ENCODE peak calls at places on chromosomes 12 and 14, in ten cellular contexts. One of them, this sample, is unnamed.

GRCh38 chr12:94266390-94266789 is 118.0 kb downstream of the PLXNC1 start:
- DNase-seq in GM04504: no peak
- DNase-seq in OCI-LY7: no peak
- DNase-seq in GM12865: no peak
- DNase-seq in NCI-H1105 treated with DMSO at 0.1 percent for 48 hours: no peak
- DNase-seq in tibial artery: no peak
- DNase-seq in stimulated activated CD8-positive, alpha-beta memory T cell treated with anti-CD3 and anti-CD28 coated beads, Interleukin-15, amount 100 ng/mL, for 4 hours: no peak
- DNase-seq in NCI-H1694 treated with DMSO at 0.1 percent for 48 hours: no peak
- DNase-seq in HTR-8/SVneo: no peak
- DNase-seq in stimulated activated CD4-positive, alpha-beta T cell treated with anti-CD3 and anti-CD28 coated beads, Interleukin-4, amount 100 ng/mL, for 4 hours: no peak
- DNase-seq in this sample: no peak

GRCh38 chr14:98270201-98270600 is 1001.8 kb downstream of the BCL11B start:
- DNase-seq in GM04504: no peak
- DNase-seq in stimulated activated CD8-positive, alpha-beta memory T cell treated with anti-CD3 and anti-CD28 coated beads, Interleukin-15, amount 100 ng/mL, for 4 hours: no peak
- DNase-seq in NCI-H1694 treated with DMSO at 0.1 percent for 48 hours: no peak
- DNase-seq in tibial artery: no peak
- DNase-seq in GM12865: no peak
- DNase-seq in OCI-LY7: no peak
- DNase-seq in NCI-H1105 treated with DMSO at 0.1 percent for 48 hours: no peak
- DNase-seq in HTR-8/SVneo: no peak
- DNase-seq in stimulated activated CD4-positive, alpha-beta T cell treated with anti-CD3 and anti-CD28 coated beads, Interleukin-4, amount 100 ng/mL, for 4 hours: no peak
- DNase-seq in this sample: no peak

GRCh38 chr14:70713096-70713875 is 71.6 kb downstream of the TTC9 start:
- DNase-seq in stimulated activated CD4-positive, alpha-beta T cell treated with anti-CD3 and anti-CD28 coated beads, Interleukin-4, amount 100 ng/mL, for 4 hours: no peak
- DNase-seq in GM04504: no peak
- DNase-seq in GM12865: no peak
- DNase-seq in stimulated activated CD8-positive, alpha-beta memory T cell treated with anti-CD3 and anti-CD28 coated beads, Interleukin-15, amount 100 ng/mL, for 4 hours: no peak
- DNase-seq in NCI-H1694 treated with DMSO at 0.1 percent for 48 hours: no peak
- DNase-seq in HTR-8/SVneo: no peak
- DNase-seq in OCI-LY7: no peak
- DNase-seq in NCI-H1105 treated with DMSO at 0.1 percent for 48 hours: no peak
- DNase-seq in tibial artery: no peak
- DNase-seq in this sample: no peak

GRCh38 chr12:120110550-120111501 is 5.7 kb downstream of the RAB35 start:
- DNase-seq in tibial artery: peak
- DNase-seq in HTR-8/SVneo: no peak
- DNase-seq in OCI-LY7: peak
- DNase-seq in NCI-H1105 treated with DMSO at 0.1 percent for 48 hours: no peak
- DNase-seq in GM12865: peak
- DNase-seq in stimulated activated CD8-positive, alpha-beta memory T cell treated with anti-CD3 and anti-CD28 coated beads, Interleukin-15, amount 100 ng/mL, for 4 hours: no peak
- DNase-seq in stimulated activated CD4-positive, alpha-beta T cell treated with anti-CD3 and anti-CD28 coated beads, Interleukin-4, amount 100 ng/mL, for 4 hours: peak
- DNase-seq in NCI-H1694 treated with DMSO at 0.1 percent for 48 hours: no peak
- DNase-seq in GM04504: no peak
- DNase-seq in this sample: no peak

GRCh38 chr14:21940887-21941855 is 267.6 kb upstream of the OR4E1 start:
- DNase-seq in NCI-H1694 treated with DMSO at 0.1 percent for 48 hours: no peak
- DNase-seq in stimulated activated CD8-positive, alpha-beta memory T cell treated with anti-CD3 and anti-CD28 coated beads, Interleukin-15, amount 100 ng/mL, for 4 hours: no peak
- DNase-seq in GM12865: peak
- DNase-seq in GM04504: no peak
- DNase-seq in tibial artery: no peak
- DNase-seq in stimulated activated CD4-positive, alpha-beta T cell treated with anti-CD3 and anti-CD28 coated beads, Interleukin-4, amount 100 ng/mL, for 4 hours: no peak
- DNase-seq in NCI-H1105 treated with DMSO at 0.1 percent for 48 hours: no peak
- DNase-seq in OCI-LY7: peak
- DNase-seq in HTR-8/SVneo: no peak
- DNase-seq in this sample: peak

GRCh38 chr14:81323621-81324400 is 76.3 kb downstream of the STON2 start:
- DNase-seq in NCI-H1694 treated with DMSO at 0.1 percent for 48 hours: no peak
- DNase-seq in stimulated activated CD4-positive, alpha-beta T cell treated with anti-CD3 and anti-CD28 coated beads, Interleukin-4, amount 100 ng/mL, for 4 hours: no peak
- DNase-seq in GM04504: no peak
- DNase-seq in NCI-H1105 treated with DMSO at 0.1 percent for 48 hours: peak
- DNase-seq in stimulated activated CD8-positive, alpha-beta memory T cell treated with anti-CD3 and anti-CD28 coated beads, Interleukin-15, amount 100 ng/mL, for 4 hours: no peak
- DNase-seq in OCI-LY7: no peak
- DNase-seq in GM12865: no peak
- DNase-seq in tibial artery: no peak
- DNase-seq in HTR-8/SVneo: peak
- DNase-seq in this sample: no peak

GRCh38 chr12:124792961-124793441 is 70.7 kb downstream of the SCARB1 start:
- DNase-seq in OCI-LY7: no peak
- DNase-seq in stimulated activated CD8-positive, alpha-beta memory T cell treated with anti-CD3 and anti-CD28 coated beads, Interleukin-15, amount 100 ng/mL, for 4 hours: no peak
- DNase-seq in NCI-H1694 treated with DMSO at 0.1 percent for 48 hours: no peak
- DNase-seq in tibial artery: no peak
- DNase-seq in GM12865: no peak
- DNase-seq in NCI-H1105 treated with DMSO at 0.1 percent for 48 hours: no peak
- DNase-seq in HTR-8/SVneo: no peak
- DNase-seq in stimulated activated CD4-positive, alpha-beta T cell treated with anti-CD3 and anti-CD28 coated beads, Interleukin-4, amount 100 ng/mL, for 4 hours: no peak
- DNase-seq in GM04504: no peak
- DNase-seq in this sample: no peak

GRCh38 chr12:101207086-101207780 is 2.8 kb downstream of the SLC5A8 start:
- DNase-seq in tibial artery: no peak
- DNase-seq in OCI-LY7: no peak
- DNase-seq in GM12865: no peak
- DNase-seq in NCI-H1105 treated with DMSO at 0.1 percent for 48 hours: no peak
- DNase-seq in NCI-H1694 treated with DMSO at 0.1 percent for 48 hours: no peak
- DNase-seq in HTR-8/SVneo: no peak
- DNase-seq in stimulated activated CD8-positive, alpha-beta memory T cell treated with anti-CD3 and anti-CD28 coated beads, Interleukin-15, amount 100 ng/mL, for 4 hours: no peak
- DNase-seq in GM04504: no peak
- DNase-seq in stimulated activated CD4-positive, alpha-beta T cell treated with anti-CD3 and anti-CD28 coated beads, Interleukin-4, amount 100 ng/mL, for 4 hours: no peak
- DNase-seq in this sample: no peak

GRCh38 chr14:94021416-94022157 is 4.6 kb upstream of the OTUB2 start:
- DNase-seq in NCI-H1694 treated with DMSO at 0.1 percent for 48 hours: no peak
- DNase-seq in NCI-H1105 treated with DMSO at 0.1 percent for 48 hours: no peak
- DNase-seq in HTR-8/SVneo: no peak
- DNase-seq in tibial artery: no peak
- DNase-seq in OCI-LY7: no peak
- DNase-seq in stimulated activated CD8-positive, alpha-beta memory T cell treated with anti-CD3 and anti-CD28 coated beads, Interleukin-15, amount 100 ng/mL, for 4 hours: no peak
- DNase-seq in GM04504: no peak
- DNase-seq in GM12865: peak
- DNase-seq in stimulated activated CD4-positive, alpha-beta T cell treated with anti-CD3 and anti-CD28 coated beads, Interleukin-4, amount 100 ng/mL, for 4 hours: no peak
- DNase-seq in this sample: no peak

GRCh38 chr12:56593909-56594621 is 36.1 kb downstream of the BAZ2A start:
- DNase-seq in NCI-H1694 treated with DMSO at 0.1 percent for 48 hours: peak
- DNase-seq in HTR-8/SVneo: peak
- DNase-seq in OCI-LY7: peak
- DNase-seq in NCI-H1105 treated with DMSO at 0.1 percent for 48 hours: peak
- DNase-seq in stimulated activated CD8-positive, alpha-beta memory T cell treated with anti-CD3 and anti-CD28 coated beads, Interleukin-15, amount 100 ng/mL, for 4 hours: peak
- DNase-seq in GM12865: peak
- DNase-seq in tibial artery: peak
- DNase-seq in GM04504: peak
- DNase-seq in stimulated activated CD4-positive, alpha-beta T cell treated with anti-CD3 and anti-CD28 coated beads, Interleukin-4, amount 100 ng/mL, for 4 hours: peak
- DNase-seq in this sample: peak

GRCh38 chr12:3315201-3315661 is 175.8 kb upstream of the PRMT8 start:
- DNase-seq in GM04504: no peak
- DNase-seq in stimulated activated CD8-positive, alpha-beta memory T cell treated with anti-CD3 and anti-CD28 coated beads, Interleukin-15, amount 100 ng/mL, for 4 hours: no peak
- DNase-seq in tibial artery: no peak
- DNase-seq in HTR-8/SVneo: no peak
- DNase-seq in stimulated activated CD4-positive, alpha-beta T cell treated with anti-CD3 and anti-CD28 coated beads, Interleukin-4, amount 100 ng/mL, for 4 hours: no peak
- DNase-seq in NCI-H1694 treated with DMSO at 0.1 percent for 48 hours: no peak
- DNase-seq in NCI-H1105 treated with DMSO at 0.1 percent for 48 hours: peak
- DNase-seq in OCI-LY7: no peak
- DNase-seq in GM12865: no peak
- DNase-seq in this sample: no peak

GRCh38 chr14:69953266-69953905 is 74.2 kb downstream of the SMOC1 start:
- DNase-seq in GM12865: no peak
- DNase-seq in NCI-H1105 treated with DMSO at 0.1 percent for 48 hours: no peak
- DNase-seq in tibial artery: no peak
- DNase-seq in stimulated activated CD4-positive, alpha-beta T cell treated with anti-CD3 and anti-CD28 coated beads, Interleukin-4, amount 100 ng/mL, for 4 hours: no peak
- DNase-seq in HTR-8/SVneo: no peak
- DNase-seq in NCI-H1694 treated with DMSO at 0.1 percent for 48 hours: no peak
- DNase-seq in OCI-LY7: no peak
- DNase-seq in stimulated activated CD8-positive, alpha-beta memory T cell treated with anti-CD3 and anti-CD28 coated beads, Interleukin-15, amount 100 ng/mL, for 4 hours: no peak
- DNase-seq in GM04504: no peak
- DNase-seq in this sample: no peak

GRCh38 chr12:56115329-56115728 is 1.1 kb upstream of the RPL41 start:
- DNase-seq in stimulated activated CD4-positive, alpha-beta T cell treated with anti-CD3 and anti-CD28 coated beads, Interleukin-4, amount 100 ng/mL, for 4 hours: no peak
- DNase-seq in NCI-H1694 treated with DMSO at 0.1 percent for 48 hours: no peak
- DNase-seq in tibial artery: no peak
- DNase-seq in NCI-H1105 treated with DMSO at 0.1 percent for 48 hours: no peak
- DNase-seq in GM04504: no peak
- DNase-seq in OCI-LY7: no peak
- DNase-seq in HTR-8/SVneo: no peak
- DNase-seq in GM12865: no peak
- DNase-seq in stimulated activated CD8-positive, alpha-beta memory T cell treated with anti-CD3 and anti-CD28 coated beads, Interleukin-15, amount 100 ng/mL, for 4 hours: no peak
- DNase-seq in this sample: no peak

GRCh38 chr12:81245458-81245857 is 167.6 kb downstream of the ACSS3 start:
- DNase-seq in stimulated activated CD8-positive, alpha-beta memory T cell treated with anti-CD3 and anti-CD28 coated beads, Interleukin-15, amount 100 ng/mL, for 4 hours: no peak
- DNase-seq in GM12865: no peak
- DNase-seq in tibial artery: no peak
- DNase-seq in NCI-H1694 treated with DMSO at 0.1 percent for 48 hours: no peak
- DNase-seq in OCI-LY7: no peak
- DNase-seq in NCI-H1105 treated with DMSO at 0.1 percent for 48 hours: no peak
- DNase-seq in GM04504: no peak
- DNase-seq in stimulated activated CD4-positive, alpha-beta T cell treated with anti-CD3 and anti-CD28 coated beads, Interleukin-4, amount 100 ng/mL, for 4 hours: no peak
- DNase-seq in HTR-8/SVneo: no peak
- DNase-seq in this sample: no peak

GRCh38 chr14:81341405-81342180 is 58.5 kb downstream of the STON2 start:
- DNase-seq in NCI-H1105 treated with DMSO at 0.1 percent for 48 hours: peak
- DNase-seq in tibial artery: no peak
- DNase-seq in GM04504: no peak
- DNase-seq in stimulated activated CD4-positive, alpha-beta T cell treated with anti-CD3 and anti-CD28 coated beads, Interleukin-4, amount 100 ng/mL, for 4 hours: no peak
- DNase-seq in stimulated activated CD8-positive, alpha-beta memory T cell treated with anti-CD3 and anti-CD28 coated beads, Interleukin-15, amount 100 ng/mL, for 4 hours: no peak
- DNase-seq in HTR-8/SVneo: no peak
- DNase-seq in NCI-H1694 treated with DMSO at 0.1 percent for 48 hours: no peak
- DNase-seq in GM12865: no peak
- DNase-seq in OCI-LY7: no peak
- DNase-seq in this sample: no peak

GRCh38 chr14:90419200-90419599 is 22.4 kb downstream of the CALM1 start:
- DNase-seq in NCI-H1105 treated with DMSO at 0.1 percent for 48 hours: peak
- DNase-seq in NCI-H1694 treated with DMSO at 0.1 percent for 48 hours: no peak
- DNase-seq in HTR-8/SVneo: peak
- DNase-seq in OCI-LY7: no peak
- DNase-seq in GM12865: no peak
- DNase-seq in stimulated activated CD4-positive, alpha-beta T cell treated with anti-CD3 and anti-CD28 coated beads, Interleukin-4, amount 100 ng/mL, for 4 hours: no peak
- DNase-seq in tibial artery: peak
- DNase-seq in GM04504: peak
- DNase-seq in stimulated activated CD8-positive, alpha-beta memory T cell treated with anti-CD3 and anti-CD28 coated beads, Interleukin-15, amount 100 ng/mL, for 4 hours: no peak
- DNase-seq in this sample: peak

GRCh38 chr14:33810308-33810707 is 140.6 kb downstream of the EGLN3 start:
- DNase-seq in OCI-LY7: no peak
- DNase-seq in HTR-8/SVneo: no peak
- DNase-seq in GM12865: no peak
- DNase-seq in NCI-H1694 treated with DMSO at 0.1 percent for 48 hours: no peak
- DNase-seq in tibial artery: no peak
- DNase-seq in stimulated activated CD8-positive, alpha-beta memory T cell treated with anti-CD3 and anti-CD28 coated beads, Interleukin-15, amount 100 ng/mL, for 4 hours: no peak
- DNase-seq in NCI-H1105 treated with DMSO at 0.1 percent for 48 hours: no peak
- DNase-seq in stimulated activated CD4-positive, alpha-beta T cell treated with anti-CD3 and anti-CD28 coated beads, Interleukin-4, amount 100 ng/mL, for 4 hours: no peak
- DNase-seq in GM04504: no peak
- DNase-seq in this sample: no peak

GRCh38 chr14:106831322-106831720 is 1304.9 kb downstream of the TMEM121 start:
- DNase-seq in tibial artery: no peak
- DNase-seq in GM12865: peak
- DNase-seq in GM04504: no peak
- DNase-seq in stimulated activated CD4-positive, alpha-beta T cell treated with anti-CD3 and anti-CD28 coated beads, Interleukin-4, amount 100 ng/mL, for 4 hours: peak
- DNase-seq in NCI-H1105 treated with DMSO at 0.1 percent for 48 hours: no peak
- DNase-seq in stimulated activated CD8-positive, alpha-beta memory T cell treated with anti-CD3 and anti-CD28 coated beads, Interleukin-15, amount 100 ng/mL, for 4 hours: no peak
- DNase-seq in OCI-LY7: peak
- DNase-seq in HTR-8/SVneo: no peak
- DNase-seq in NCI-H1694 treated with DMSO at 0.1 percent for 48 hours: no peak
- DNase-seq in this sample: no peak

GRCh38 chr14:75479770-75480600 is 42.3 kb upstream of the BATF start:
- DNase-seq in stimulated activated CD4-positive, alpha-beta T cell treated with anti-CD3 and anti-CD28 coated beads, Interleukin-4, amount 100 ng/mL, for 4 hours: no peak
- DNase-seq in GM12865: peak
- DNase-seq in stimulated activated CD8-positive, alpha-beta memory T cell treated with anti-CD3 and anti-CD28 coated beads, Interleukin-15, amount 100 ng/mL, for 4 hours: no peak
- DNase-seq in NCI-H1694 treated with DMSO at 0.1 percent for 48 hours: no peak
- DNase-seq in OCI-LY7: peak
- DNase-seq in GM04504: no peak
- DNase-seq in tibial artery: no peak
- DNase-seq in NCI-H1105 treated with DMSO at 0.1 percent for 48 hours: no peak
- DNase-seq in HTR-8/SVneo: no peak
- DNase-seq in this sample: no peak

This sample was measured in HFF-Myc.